ENCODE peak calls at places on chromosomes 6 and 20, in four cellular contexts. L, A, O and S are unnamed samples.
A peak's percentile ranks its signal among the peaks of the same experiment; 100 is the strongest.

GRCh38 chr6:149905911-149906371 is 8.0 kb upstream of the RAET1E start:
- DNase-seq in L (no peak), A (no peak), O (no peak), S (no peak)

GRCh38 chr6:43639984-43640800 is 4.6 kb downstream of the MAD2L1BP start:
- DNase-seq in L (no peak), A (no peak), O (no peak), S (no peak)

GRCh38 chr6:158131926-158132325 is 36.1 kb downstream of the SERAC1 start:
- DNase-seq in L (no peak), A (no peak), O (no peak), S (no peak)

GRCh38 chr20:23613676-23614075 is 8.0 kb upstream of the CST9 start:
- DNase-seq in L (no peak), A (no peak), O (peak; percentile 66), S (no peak)

GRCh38 chr6:36755435-36756348 is 58.1 kb downstream of the RAB44 start:
- DNase-seq in L (no peak), A (no peak), O (no peak), S (peak; percentile 73)

GRCh38 chr6:102742033-102742432 is 1348.5 kb downstream of the GRIK2 start:
- DNase-seq in L (no peak), A (no peak), O (no peak), S (no peak)

GRCh38 chr6:137488736-137489409 is 5.3 kb downstream of the OLIG3 start:
- DNase-seq in L (no peak), A (no peak), O (no peak), S (no peak)

GRCh38 chr20:62736026-62736406 is 27.4 kb downstream of the NTSR1 start:
- DNase-seq in L (no peak), A (no peak), O (no peak), S (no peak)

GRCh38 chr6:170049641-170050491 is 241.0 kb downstream of the DLL1 start:
- DNase-seq in L (no peak), A (no peak), O (peak; percentile 82), S (no peak)

GRCh38 chr6:71406871-71407860 is 118.6 kb downstream of the OGFRL1 start:
- DNase-seq in L (no peak), A (no peak), O (no peak), S (no peak)

GRCh38 chr20:40564997-40565680 is 123.9 kb downstream of the MAFB start:
- DNase-seq in L (no peak), A (peak; percentile 71), O (no peak), S (no peak)

GRCh38 chr20:62760536-62761057 is 35.7 kb upstream of the MRGBP start:
- DNase-seq in L (no peak), A (no peak), O (no peak), S (no peak)

GRCh38 chr6:16249971-16250370 is 11.6 kb downstream of the GMPR start:
- DNase-seq in L (no peak), A (no peak), O (no peak), S (no peak)

GRCh38 chr6:125794342-125795137 is 3.8 kb downstream of the NCOA7 start:
- DNase-seq in L (no peak), A (no peak), O (no peak), S (no peak)

GRCh38 chr20:36856691-36857635 is 19.0 kb upstream of the TLDC2 start:
- DNase-seq in L (no peak), A (no peak), O (no peak), S (no peak)

GRCh38 chr6:123323419-123324329 is 313.1 kb downstream of the TRDN start:
- DNase-seq in L (no peak), A (no peak), O (no peak), S (no peak)

DNA sequence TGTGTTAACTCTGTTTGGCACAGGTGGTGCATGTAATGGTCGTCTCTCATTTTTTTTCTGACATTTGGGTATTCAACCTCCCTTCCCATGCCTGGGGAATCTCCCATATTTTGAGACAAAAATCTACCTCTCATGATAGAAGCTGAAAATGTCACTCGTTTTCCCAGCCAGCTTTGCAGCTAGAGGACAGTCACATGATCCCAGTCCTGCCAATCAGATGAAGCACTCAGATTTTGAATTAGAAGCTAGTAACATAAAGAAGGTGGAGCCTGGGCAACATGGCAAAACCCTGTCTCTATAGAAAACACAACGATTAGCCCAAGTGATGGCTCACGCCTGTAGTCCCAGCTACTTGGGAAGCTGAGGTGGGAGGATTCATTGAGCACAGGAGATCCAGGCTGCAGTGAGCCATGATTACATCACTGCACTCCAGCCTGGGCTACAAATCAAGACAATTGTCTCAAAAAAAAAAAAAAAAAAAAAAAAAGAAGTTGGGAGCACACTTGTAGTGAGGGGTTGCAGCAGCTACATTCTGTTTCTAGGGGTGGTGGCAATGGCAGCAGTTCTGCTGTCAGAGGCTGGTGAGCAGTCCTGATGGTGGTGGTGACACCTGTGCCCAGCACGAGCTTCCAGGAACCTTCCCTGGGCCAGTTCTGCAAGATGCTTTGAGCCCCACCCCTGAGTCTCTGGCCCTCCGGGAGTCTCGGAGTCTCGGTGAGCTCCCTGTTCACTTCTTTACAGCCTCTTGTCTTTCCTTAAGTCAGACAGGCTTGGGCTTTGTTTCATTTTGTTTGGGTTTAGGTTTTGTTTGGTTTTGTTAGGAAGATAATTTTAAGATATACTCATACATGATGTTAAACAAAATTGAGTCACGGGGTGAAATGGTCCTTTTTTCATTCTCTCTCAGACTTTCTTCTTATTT is 94.1 kb upstream of the KCNG1 start:
- DNase-seq in L (no peak), A (no peak), O (peak; percentile 29), S (no peak)
- H3K27ac ChIP-seq in L (no peak overlapping the region), A (no peak overlapping the region), O (no peak overlapping the region), S (no peak overlapping the region)

GRCh38 chr6:106103728-106104109 is 17.6 kb downstream of the PRDM1 start:
- DNase-seq in L (no peak), A (no peak), O (no peak), S (peak; percentile 48)
- H3K4me1 ChIP-seq in L (no peaks in the 10 kb centered on the region), A (peaks cover 26% of the 10 kb centered on the region), O (no peaks in the 10 kb centered on the region), S (peaks cover 55% of the 10 kb centered on the region)

GRCh38 chr6:29624520-29624961 is 8.4 kb downstream of the GABBR1 start:
- DNase-seq in L (no peak), A (no peak), O (no peak), S (no peak)
- H3K27ac ChIP-seq in L (peak overlapping the region; percentile 7), A (no peak overlapping the region), O (no peak overlapping the region), S (no peak overlapping the region)

GRCh38 chr20:3821996-3822395 is 1.6 kb downstream of the AP5S1 start:
- DNase-seq in L (no peak), A (no peak), O (no peak), S (no peak)

GRCh38 chr20:3819413-3820047 is 817 bp upstream of the AP5S1 start:
- DNase-seq in L (no peak), A (no peak), O (no peak), S (no peak)

GRCh38 chr20:3820048-3820900 is at the start of gene AP5S1:
- DNase-seq in L (peak; percentile 98), A (peak; percentile 97), O (peak; percentile 99), S (peak; percentile 89)

GRCh38 chr20:3818155-3819151 is 1.9 kb upstream of the AP5S1 start:
- DNase-seq in L (no peak), A (peak; percentile 71), O (peak; percentile 86), S (no peak)

GRCh38 chr20:3820901-3821727 is 767 bp downstream of the AP5S1 start:
- DNase-seq in L (no peak), A (no peak), O (no peak), S (no peak)
- H3K4me1 ChIP-seq in L (peaks cover 2% of the 10 kb centered on the region), A (peaks cover 44% of the 10 kb centered on the region), O (peaks cover 22% of the 10 kb centered on the region), S (peaks cover 41% of the 10 kb centered on the region)